ENCODE peak calls at places on chromosomes 16 and 17, in seven cellular contexts. T, F, V, K, Z, B and R are unnamed samples.

GRCh38 chr17:67488161-67488560 is 111.1 kb downstream of the PITPNC1 start:
- DNase-seq in T (peak; percentile 63), F (no peak), V (no peak), K (peak; percentile 36), Z (no peak), B (no peak), R (no peak)

GRCh38 chr17:29615492-29616299 is 7.0 kb downstream of the CORO6 start:
- DNase-seq in T (peak; percentile 87), F (peak; percentile 88), V (peak; percentile 90), K (peak; percentile 90), Z (peak; percentile 92), B (peak; percentile 94), R (peak; percentile 82)

GRCh38 chr16:66264311-66265105 is 102.0 kb upstream of the CDH5 start:
- DNase-seq in T (no peak), F (no peak), V (no peak), K (no peak), Z (no peak), B (no peak), R (no peak)

GRCh38 chr17:62790554-62790953 is 17.6 kb downstream of the MARCHF10 start:
- DNase-seq in T (no peak), F (no peak), V (peak; percentile 79), K (no peak), Z (no peak), B (no peak), R (no peak)

GRCh38 chr17:45906237-45906636 is 11.9 kb downstream of the MAPT start:
- DNase-seq in T (no peak), F (no peak), V (no peak), K (no peak), Z (no peak), B (no peak), R (no peak)

GRCh38 chr17:16100737-16101400 is 101.2 kb downstream of the TTC19 start:
- DNase-seq in T (no peak), F (no peak), V (peak; percentile 52), K (no peak), Z (no peak), B (no peak), R (no peak)

GRCh38 chr16:66935319-66936011 is at the start of gene CES2:
- DNase-seq in T (peak; percentile 55), F (peak; percentile 51), V (peak; percentile 90), K (peak; percentile 82), Z (no peak), B (no peak), R (no peak)

GRCh38 chr16:66432429-66432828 is 5.3 kb downstream of the BEAN1 start:
- DNase-seq in T (peak; percentile 24), F (no peak), V (no peak), K (no peak), Z (no peak), B (no peak), R (no peak)

GRCh38 chr16:17029602-17030350 is 441.0 kb downstream of the XYLT1 start:
- DNase-seq in T (no peak), F (no peak), V (no peak), K (no peak), Z (no peak), B (no peak), R (no peak)

GRCh38 chr16:11232852-11233726 is 22.9 kb downstream of the SOCS1 start:
- DNase-seq in T (no peak), F (no peak), V (no peak), K (no peak), Z (peak; percentile 73), B (peak; percentile 81), R (no peak)

GRCh38 chr16:10937068-10937859 is 5.0 kb downstream of the DEXI start:
- DNase-seq in T (peak; percentile 40), F (no peak), V (no peak), K (peak; percentile 53), Z (no peak), B (no peak), R (no peak)

GRCh38 chr16:1543085-1543896 is 9.8 kb downstream of the TMEM204 start:
- DNase-seq in T (peak; percentile 78), F (peak; percentile 61), V (peak; percentile 74), K (peak; percentile 29), Z (peak; percentile 71), B (peak; percentile 77), R (peak; percentile 25)

GRCh38 chr16:46673320-46674013 is 15.5 kb downstream of the VPS35 start:
- DNase-seq in T (no peak), F (peak; percentile 41), V (peak; percentile 77), K (peak; percentile 59), Z (peak; percentile 66), B (peak; percentile 56), R (peak; percentile 53)

GRCh38 chr17:28729950-28730330 is 1.4 kb downstream of the NEK8 start:
- DNase-seq in T (no peak), F (no peak), V (no peak), K (no peak), Z (no peak), B (no peak), R (no peak)

GRCh38 chr16:71230122-71230845 is at the start of gene HYDIN:
- DNase-seq in T (no peak), F (peak; percentile 94), V (peak; percentile 76), K (peak; percentile 91), Z (no peak), B (no peak), R (peak; percentile 91)

GRCh38 chr17:75584358-75585175 is 3.0 kb upstream of the MYO15B start:
- DNase-seq in T (no peak), F (no peak), V (no peak), K (no peak), Z (no peak), B (no peak), R (no peak)

GRCh38 chr16:53792161-53792951 is 88.4 kb downstream of the FTO start:
- DNase-seq in T (no peak), F (no peak), V (peak; percentile 47), K (no peak), Z (no peak), B (no peak), R (no peak)
- TF ChIP-seq CTCF in T (no peak), F (no peak), V (no peak), K (no peak), Z (no peak), B (no peak), R (no peak)

DNA sequence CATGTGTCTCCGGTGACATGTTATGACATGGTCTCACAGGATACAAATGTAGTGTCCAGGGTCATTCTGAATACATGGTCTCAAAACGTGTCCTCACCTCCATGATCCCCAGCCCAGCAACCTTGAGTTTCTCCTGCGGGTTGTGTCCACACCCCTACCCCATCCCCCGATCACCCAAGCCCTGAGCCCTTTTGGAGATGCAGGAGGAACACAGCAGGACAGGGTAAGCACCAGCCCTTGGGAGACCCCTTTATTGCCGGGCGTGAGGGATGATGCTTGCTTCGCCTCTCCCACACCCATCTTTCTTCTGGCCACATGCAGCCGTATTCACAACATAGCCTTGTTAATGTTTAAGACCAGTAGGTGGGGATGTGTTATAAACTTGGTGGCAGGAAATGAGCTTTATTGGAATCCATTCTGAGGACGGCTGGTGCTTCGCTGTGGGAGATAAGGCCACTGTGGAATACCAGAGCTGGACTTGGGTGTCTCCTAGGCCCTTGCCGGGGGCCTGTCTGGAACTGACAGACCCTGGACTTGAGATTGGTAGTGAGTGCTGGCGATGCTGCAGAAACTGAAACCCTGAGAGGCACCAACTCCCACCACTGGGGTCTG is 5.5 kb downstream of the TMEM132E start:
- DNase-seq in T (no peak), F (no peak), V (peak; percentile 28), K (no peak), Z (no peak), B (no peak), R (no peak)
- TF ChIP-seq CTCF in T (no peak), F (no peak), V (peak; percentile 20), K (no peak), Z (no peak), B (no peak), R (no peak)

GRCh38 chr17:33521784-33522183 is 228.7 kb upstream of the ASIC2 start:
- DNase-seq in T (no peak), F (peak; percentile 46), V (no peak), K (peak; percentile 10), Z (no peak), B (peak; percentile 38), R (peak; percentile 70)
- TF ChIP-seq CTCF in T (peak; percentile 39), F (peak; percentile 41), V (no peak), K (no peak), Z (peak; percentile 8), B (peak; percentile 32), R (peak; percentile 32)

DNA sequence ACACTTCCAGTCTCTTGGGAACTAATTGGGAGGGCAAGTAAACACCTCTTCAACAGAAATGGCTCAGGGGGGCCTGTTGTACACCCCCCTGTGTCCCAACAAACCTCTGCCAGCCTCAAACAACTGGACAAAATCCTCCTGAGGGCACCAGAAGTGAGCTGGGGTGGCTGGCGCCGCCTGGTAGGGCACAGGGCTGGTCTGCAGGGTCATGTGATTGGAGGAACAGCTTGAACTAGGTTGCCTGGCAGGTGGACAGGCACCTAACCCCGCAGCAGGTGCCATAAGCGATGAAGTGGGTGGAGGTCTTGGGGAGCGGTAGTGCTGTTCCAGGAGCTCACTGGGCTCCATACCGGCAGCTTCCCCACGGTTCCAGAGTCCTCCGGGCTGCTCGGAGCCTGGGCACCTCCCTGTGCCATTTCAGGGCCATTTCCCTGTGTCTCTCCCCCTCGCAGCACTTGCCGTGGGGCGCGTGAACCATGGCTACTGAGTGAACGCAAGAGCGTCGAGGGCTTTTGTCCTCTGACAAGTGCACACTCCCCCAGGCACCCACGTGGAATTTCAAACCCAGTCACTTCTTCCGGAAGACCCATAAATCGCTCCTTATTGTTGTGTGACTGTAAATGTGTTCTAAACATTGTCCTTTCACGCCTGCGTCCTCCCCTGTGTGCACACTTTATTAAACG is 101.5 kb downstream of the SEC14L1 start:
- DNase-seq in T (no peak), F (no peak), V (no peak), K (peak; percentile 26), Z (no peak), B (no peak), R (no peak)
- TF ChIP-seq CTCF in T (no peak), F (no peak), V (no peak), K (no peak), Z (no peak), B (no peak), R (no peak)

GRCh38 chr16:73057369-73058210 is 9.7 kb upstream of the ZFHX3 start:
- DNase-seq in T (peak; percentile 48), F (peak; percentile 62), V (peak; percentile 35), K (peak; percentile 68), Z (peak; percentile 57), B (peak; percentile 71), R (peak; percentile 61)

GRCh38 chr16:73058616-73059409 is 10.9 kb upstream of the ZFHX3 start:
- DNase-seq in T (peak; percentile 39), F (peak; percentile 75), V (peak; percentile 58), K (peak; percentile 62), Z (peak; percentile 51), B (peak; percentile 69), R (peak; percentile 56)

GRCh38 chr16:73056383-73056782 is 8.5 kb upstream of the ZFHX3 start:
- DNase-seq in T (no peak), F (no peak), V (no peak), K (no peak), Z (no peak), B (no peak), R (no peak)

GRCh38 chr16:73058221-73058615 is 10.3 kb upstream of the ZFHX3 start:
- DNase-seq in T (peak; percentile 61), F (peak; percentile 61), V (peak; percentile 57), K (peak; percentile 66), Z (peak; percentile 79), B (peak; percentile 84), R (no peak)

GRCh38 chr16:73056911-73057310 is 9.0 kb upstream of the ZFHX3 start:
- DNase-seq in T (no peak), F (no peak), V (peak; percentile 29), K (no peak), Z (no peak), B (no peak), R (no peak)
- TF ChIP-seq CTCF in T (no peak), F (no peak), V (no peak), K (no peak), Z (no peak), B (no peak), R (no peak)